ENCODE peak calls at places on chromosome 1, in five cellular contexts. K is prostate gland, V is A549, A is upper lobe of left lung, I is HCT116. F is an unnamed sample.

GRCh38 chr1:186063091-186063657 is 311.9 kb downstream of the TPR start:
- DNase-seq in K (no peak), V (no peak), A (no peak), I (no peak), F (no peak)

GRCh38 chr1:235399661-235400060 is 32.4 kb downstream of the TBCE start:
- DNase-seq in K (no peak), V (no peak), A (no peak), I (no peak), F (no peak)

GRCh38 chr1:4660917-4661594 is 6.6 kb downstream of the AJAP1 start:
- DNase-seq in K (no peak), V (no peak), A (no peak), I (no peak), F (no peak)

GRCh38 chr1:220487297-220487820 is 40.6 kb upstream of the MARK1 start:
- DNase-seq in K (no peak), V (no peak), A (no peak), I (peak), F (no peak)

GRCh38 chr1:61588736-61589381 is 136.1 kb downstream of the TM2D1 start:
- DNase-seq in K (peak), V (peak), A (no peak), I (peak), F (peak)

GRCh38 chr1:88029899-88030298 is 654.2 kb upstream of the PKN2 start:
- DNase-seq in K (no peak), V (no peak), A (no peak), I (no peak), F (no peak)

GRCh38 chr1:44945992-44946391 is 40.4 kb downstream of the EIF2B3 start:
- DNase-seq in K (no peak), V (no peak), A (no peak), I (no peak), F (no peak)

GRCh38 chr1:155835548-155835947 is 21.5 kb downstream of the GON4L start:
- DNase-seq in K (no peak), V (no peak), A (no peak), I (no peak), F (no peak)

GRCh38 chr1:10267319-10267718 is 56.9 kb downstream of the KIF1B start:
- DNase-seq in K (no peak), V (no peak), A (no peak), I (no peak), F (no peak)

GRCh38 chr1:107669996-107670395 is 295.0 kb downstream of the VAV3 start:
- DNase-seq in K (peak), V (no peak), A (no peak), I (no peak), F (no peak)

GRCh38 chr1:231971397-231972233 is 345.0 kb downstream of the DISC1 start:
- DNase-seq in K (no peak), V (no peak), A (no peak), I (no peak), F (peak)

GRCh38 chr1:39380036-39380435 is 111.4 kb upstream of the BMP8A start:
- DNase-seq in K (no peak), V (no peak), A (no peak), I (no peak), F (no peak)

GRCh38 chr1:205237526-205238484 is 10.1 kb downstream of the TMCC2 start:
- DNase-seq in K (no peak), V (no peak), A (no peak), I (no peak), F (no peak)

GRCh38 chr1:220887202-220887867 is 8.1 kb downstream of the HLX start:
- DNase-seq in K (no peak), V (no peak), A (peak), I (no peak), F (no peak)

GRCh38 chr1:100927276-100927675 is 31.4 kb downstream of the SLC30A7 start:
- DNase-seq in K (no peak), V (no peak), A (no peak), I (no peak), F (no peak)

GRCh38 chr1:16081636-16082035 is 8.2 kb upstream of the FAM131C start:
- DNase-seq in K (no peak), V (no peak), A (peak), I (no peak), F (no peak)

GRCh38 chr1:16077430-16078245 is 4.2 kb upstream of the FAM131C start:
- DNase-seq in K (no peak), V (no peak), A (no peak), I (no peak), F (no peak)

GRCh38 chr1:16080422-16081150 is 7.1 kb upstream of the FAM131C start:
- DNase-seq in K (no peak), V (no peak), A (no peak), I (no peak), F (no peak)

GRCh38 chr1:16076871-16077250 is 3.4 kb upstream of the FAM131C start:
- DNase-seq in K (no peak), V (no peak), A (no peak), I (peak), F (peak)

GRCh38 chr1:16078925-16079656 is 5.6 kb upstream of the FAM131C start:
- DNase-seq in K (peak), V (peak), A (peak), I (no peak), F (peak)
- TF ChIP-seq POLR2A in K (no peak), V (no peak), A (no peak), I (no peak), F (no peak)

DNA sequence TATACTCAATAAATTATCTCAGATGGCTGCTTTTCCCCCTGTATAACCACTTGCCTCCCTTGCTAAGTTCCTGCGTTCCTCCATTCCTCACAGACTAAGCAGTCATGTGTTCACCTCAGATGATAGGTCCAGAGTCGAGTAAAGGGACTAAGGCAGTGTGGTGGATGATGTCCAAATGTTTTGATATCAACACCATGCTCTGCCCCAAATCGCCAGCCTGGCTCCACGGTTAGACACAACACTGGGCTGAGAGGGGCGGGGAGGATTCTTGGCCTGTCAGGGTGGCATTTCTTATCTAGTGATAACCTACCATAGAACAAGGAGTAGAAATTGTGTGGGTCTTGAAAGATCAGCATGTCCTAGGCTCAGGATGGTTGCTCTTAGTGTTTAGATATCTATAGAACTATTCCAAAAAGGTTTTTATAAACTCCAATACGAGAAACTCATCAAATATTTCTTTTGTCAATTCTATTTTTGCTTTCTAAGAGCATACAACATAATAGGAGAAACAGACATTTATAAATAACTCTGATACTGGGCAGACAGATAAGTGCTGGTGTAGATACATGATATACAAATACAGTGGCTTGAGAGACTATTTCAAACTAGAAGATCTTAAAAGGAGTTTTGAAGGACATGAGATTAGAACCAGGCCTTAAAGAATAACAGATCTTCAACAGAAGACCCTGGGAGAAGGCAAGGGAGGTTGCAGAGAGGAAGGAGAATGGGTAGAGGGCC is 21.5 kb downstream of the GJA5 start:
- DNase-seq in K (no peak), V (no peak), A (no peak), I (no peak), F (no peak)
- TF ChIP-seq POLR2A in K (no peak), V (no peak), A (no peak), I (no peak), F (no peak)

GRCh38 chr1:212621830-212622315 is 13.3 kb downstream of the ATF3 start:
- DNase-seq in K (no peak), V (no peak), A (no peak), I (no peak), F (no peak)
- TF ChIP-seq POLR2A in K (no peak), V (no peak), A (no peak), I (no peak), F (no peak)

GRCh38 chr1:7482772-7483495 is 288.2 kb upstream of the VAMP3 start:
- DNase-seq in K (no peak), V (no peak), A (no peak), I (no peak), F (no peak)
- TF ChIP-seq POLR2A in K (no peak), V (no peak), A (no peak), I (no peak), F (no peak)